ENCODE peak calls at places on chromosome 14, in five cellular contexts. One of them, this sample, is unnamed.

GRCh38 chr14:75141967-75142366 is 15.1 kb upstream of the NEK9 start:
- DNase-seq in Daoy: peak; percentile 8
- DNase-seq in kidney tubule cell: no peak
- DNase-seq in NCI-H2227 treated with DMSO at 0.1 percent for 48 hours: no peak
- DNase-seq in psoas muscle: no peak
- DNase-seq in this sample: peak; percentile 42

GRCh38 chr14:71242237-71242748 is 335.0 kb downstream of the PCNX1 start:
- DNase-seq in Daoy: no peak
- DNase-seq in kidney tubule cell: no peak
- DNase-seq in NCI-H2227 treated with DMSO at 0.1 percent for 48 hours: no peak
- DNase-seq in psoas muscle: no peak
- DNase-seq in this sample: peak; percentile 42

GRCh38 chr14:68104518-68104917 is 284.9 kb downstream of the RAD51B start:
- DNase-seq in Daoy: peak; percentile 86
- DNase-seq in kidney tubule cell: peak; percentile 96
- DNase-seq in NCI-H2227 treated with DMSO at 0.1 percent for 48 hours: no peak
- DNase-seq in psoas muscle: no peak
- DNase-seq in this sample: peak; percentile 91

GRCh38 chr14:66228267-66228970 is 257.8 kb upstream of the CCDC196 start:
- DNase-seq in Daoy: peak; percentile 12
- DNase-seq in kidney tubule cell: peak; percentile 91
- DNase-seq in NCI-H2227 treated with DMSO at 0.1 percent for 48 hours: no peak
- DNase-seq in psoas muscle: no peak
- DNase-seq in this sample: no peak

GRCh38 chr14:69858801-69859200 is 20.4 kb upstream of the SMOC1 start:
- DNase-seq in Daoy: no peak
- DNase-seq in kidney tubule cell: no peak
- DNase-seq in NCI-H2227 treated with DMSO at 0.1 percent for 48 hours: no peak
- DNase-seq in psoas muscle: no peak
- DNase-seq in this sample: no peak

GRCh38 chr14:30906752-30907658 is 32.6 kb downstream of the COCH start:
- DNase-seq in Daoy: no peak
- DNase-seq in kidney tubule cell: peak; percentile 17
- DNase-seq in NCI-H2227 treated with DMSO at 0.1 percent for 48 hours: peak; percentile 61
- DNase-seq in psoas muscle: no peak
- DNase-seq in this sample: peak; percentile 33

GRCh38 chr14:102249041-102249440 is 55.9 kb downstream of the MOK start:
- DNase-seq in Daoy: peak; percentile 82
- DNase-seq in kidney tubule cell: peak; percentile 16
- DNase-seq in NCI-H2227 treated with DMSO at 0.1 percent for 48 hours: no peak
- DNase-seq in psoas muscle: no peak
- DNase-seq in this sample: peak; percentile 60

GRCh38 chr14:102592969-102593840 is 756 bp downstream of the RCOR1 start:
- DNase-seq in Daoy: peak; percentile 66
- DNase-seq in kidney tubule cell: peak; percentile 52
- DNase-seq in NCI-H2227 treated with DMSO at 0.1 percent for 48 hours: no peak
- DNase-seq in psoas muscle: peak; percentile 78
- DNase-seq in this sample: peak; percentile 73

GRCh38 chr14:104355101-104355691 is 216.8 kb downstream of the KIF26A start:
- DNase-seq in Daoy: no peak
- DNase-seq in kidney tubule cell: no peak
- DNase-seq in NCI-H2227 treated with DMSO at 0.1 percent for 48 hours: no peak
- DNase-seq in psoas muscle: peak; percentile 45
- DNase-seq in this sample: no peak

GRCh38 chr14:71245659-71246361 is 338.6 kb downstream of the PCNX1 start:
- DNase-seq in Daoy: no peak
- DNase-seq in kidney tubule cell: no peak
- DNase-seq in NCI-H2227 treated with DMSO at 0.1 percent for 48 hours: no peak
- DNase-seq in psoas muscle: no peak
- DNase-seq in this sample: no peak

GRCh38 chr14:85516239-85517112 is 13.5 kb upstream of the FLRT2 start:
- DNase-seq in Daoy: peak; percentile 46
- DNase-seq in kidney tubule cell: peak; percentile 9
- DNase-seq in NCI-H2227 treated with DMSO at 0.1 percent for 48 hours: no peak
- DNase-seq in psoas muscle: no peak
- DNase-seq in this sample: no peak

GRCh38 chr14:57831981-57832380 is 33.9 kb downstream of the SLC35F4 start:
- DNase-seq in Daoy: peak; percentile 30
- DNase-seq in kidney tubule cell: peak; percentile 79
- DNase-seq in NCI-H2227 treated with DMSO at 0.1 percent for 48 hours: no peak
- DNase-seq in psoas muscle: no peak
- DNase-seq in this sample: no peak

GRCh38 chr14:94424371-94424770 is 28.2 kb downstream of the SERPINA11 start:
- DNase-seq in Daoy: no peak
- DNase-seq in kidney tubule cell: peak; percentile 2
- DNase-seq in NCI-H2227 treated with DMSO at 0.1 percent for 48 hours: no peak
- DNase-seq in psoas muscle: no peak
- DNase-seq in this sample: no peak

GRCh38 chr14:76920572-76921175 is 94.5 kb downstream of the LRRC74A start:
- DNase-seq in Daoy: peak; percentile 59
- DNase-seq in kidney tubule cell: no peak
- DNase-seq in NCI-H2227 treated with DMSO at 0.1 percent for 48 hours: peak; percentile 90
- DNase-seq in psoas muscle: no peak
- DNase-seq in this sample: peak; percentile 42

GRCh38 chr14:54219281-54220121 is 177.3 kb upstream of the CDKN3 start:
- DNase-seq in Daoy: no peak
- DNase-seq in kidney tubule cell: no peak
- DNase-seq in NCI-H2227 treated with DMSO at 0.1 percent for 48 hours: no peak
- DNase-seq in psoas muscle: no peak
- DNase-seq in this sample: no peak

GRCh38 chr14:99408286-99408970 is 72.2 kb downstream of the SETD3 start:
- DNase-seq in Daoy: no peak
- DNase-seq in kidney tubule cell: no peak
- DNase-seq in NCI-H2227 treated with DMSO at 0.1 percent for 48 hours: no peak
- DNase-seq in psoas muscle: no peak
- DNase-seq in this sample: no peak

GRCh38 chr14:98470663-98471062 is 801.3 kb downstream of the BCL11B start:
- DNase-seq in Daoy: no peak
- DNase-seq in kidney tubule cell: no peak
- DNase-seq in NCI-H2227 treated with DMSO at 0.1 percent for 48 hours: no peak
- DNase-seq in psoas muscle: no peak
- DNase-seq in this sample: no peak

GRCh38 chr14:100775831-100776591 is 49.3 kb downstream of the DLK1 start:
- DNase-seq in Daoy: no peak
- DNase-seq in kidney tubule cell: no peak
- DNase-seq in NCI-H2227 treated with DMSO at 0.1 percent for 48 hours: no peak
- DNase-seq in psoas muscle: no peak
- DNase-seq in this sample: no peak